ENCODE peak calls at places on chromosomes 16 and 17, in ten cellular contexts. G is SW480, W is ELF-1, F is MCF 10A, D is HEK293T, K is hepatocyte, R is SHP77, Q is stomach, I is H54, C is EH. X is an unnamed sample.
A peak's percentile ranks its signal among the peaks of the same experiment; 100 is the strongest.

GRCh38 chr16:83878838-83879237 is 20.1 kb upstream of the MLYCD start:
- DNase-seq in G (peak; percentile 31), W (no peak), F (peak; percentile 45), D (no peak), K (peak; percentile 61), R (peak; percentile 20), Q (no peak), I (no peak), C (peak; percentile 67), X (peak; percentile 39)

GRCh38 chr16:56246051-56246817 is 54.9 kb downstream of the GNAO1 start:
- DNase-seq in G (no peak), W (peak; percentile 97), F (peak; percentile 93), D (no peak), K (peak; percentile 31), R (no peak), Q (no peak), I (peak; percentile 43), C (peak; percentile 98), X (no peak)

GRCh38 chr17:63440127-63440769 is 5.9 kb downstream of the CYB561 start:
- DNase-seq in G (no peak), W (no peak), F (no peak), D (no peak), K (no peak), R (no peak), Q (no peak), I (no peak), C (no peak), X (no peak)

GRCh38 chr16:2486645-2487516 is 12.0 kb downstream of the TBC1D24 start:
- DNase-seq in G (peak; percentile 51), W (peak; percentile 26), F (no peak), D (no peak), K (no peak), R (peak; percentile 42), Q (peak; percentile 81), I (no peak), C (peak; percentile 52), X (peak; percentile 41)

GRCh38 chr16:75921281-75921680 is 195.0 kb upstream of the CPHXL start:
- DNase-seq in G (no peak), W (no peak), F (no peak), D (no peak), K (no peak), R (no peak), Q (no peak), I (no peak), C (no peak), X (no peak)

GRCh38 chr17:5508855-5509254 is 22.5 kb downstream of the MIS12 start:
- DNase-seq in G (peak; percentile 31), W (peak; percentile 31), F (no peak), D (no peak), K (peak; percentile 66), R (peak; percentile 7), Q (no peak), I (no peak), C (peak; percentile 75), X (peak; percentile 75)

GRCh38 chr16:53612003-53612402 is 91.7 kb downstream of the RPGRIP1L start:
- DNase-seq in G (peak; percentile 5), W (no peak), F (no peak), D (no peak), K (peak; percentile 12), R (no peak), Q (no peak), I (no peak), C (no peak), X (no peak)

GRCh38 chr16:22646948-22647556 is 136.4 kb downstream of the NPIPB5 start:
- DNase-seq in G (no peak), W (no peak), F (no peak), D (no peak), K (no peak), R (no peak), Q (no peak), I (no peak), C (no peak), X (no peak)

GRCh38 chr17:74343526-74344284 is 17.7 kb downstream of the KIF19 start:
- DNase-seq in G (no peak), W (no peak), F (no peak), D (no peak), K (no peak), R (no peak), Q (no peak), I (no peak), C (no peak), X (no peak)

GRCh38 chr17:80742091-80742490 is 197.5 kb downstream of the RPTOR start:
- DNase-seq in G (no peak), W (peak; percentile 44), F (no peak), D (no peak), K (no peak), R (no peak), Q (no peak), I (no peak), C (no peak), X (no peak)

GRCh38 chr17:40827746-40828453 is 5.5 kb upstream of the KRT10 start:
- DNase-seq in G (no peak), W (no peak), F (peak; percentile 89), D (peak; percentile 13), K (no peak), R (no peak), Q (no peak), I (no peak), C (peak; percentile 20), X (no peak)

GRCh38 chr17:284676-285355 is 67.8 kb downstream of the RPH3AL start:
- DNase-seq in G (no peak), W (no peak), F (no peak), D (no peak), K (no peak), R (no peak), Q (no peak), I (no peak), C (no peak), X (no peak)

GRCh38 chr16:53743149-53743566 is 39.2 kb downstream of the FTO start:
- DNase-seq in G (peak; percentile 32), W (no peak), F (peak; percentile 66), D (peak; percentile 32), K (peak; percentile 25), R (peak; percentile 9), Q (no peak), I (no peak), C (peak; percentile 43), X (no peak)

GRCh38 chr17:13031718-13032350 is 14.0 kb upstream of the ELAC2 start:
- DNase-seq in G (no peak), W (peak; percentile 62), F (peak; percentile 57), D (peak; percentile 68), K (peak; percentile 60), R (peak; percentile 43), Q (peak; percentile 53), I (peak; percentile 43), C (peak; percentile 60), X (no peak)